ENCODE peak calls at places on chromosomes 5 and 9, in nine cellular contexts. B, E, O, N, T, K, X, G and F are unnamed samples.

GRCh38 chr9:114285166-114285867 is 37.6 kb upstream of the ORM1 start:
- DNase-seq in B (no peak), E (peak), O (peak), N (no peak), T (peak), K (no peak), X (no peak), G (no peak), F (peak)

GRCh38 chr5:103499236-103499635 is 63.4 kb downstream of the NUDT12 start:
- DNase-seq in B (no peak), E (no peak), O (no peak), N (no peak), T (no peak), K (no peak), X (no peak), G (no peak), F (no peak)

GRCh38 chr5:103041071-103041676 is 78.8 kb downstream of the GIN1 start:
- DNase-seq in B (no peak), E (peak), O (no peak), N (peak), T (peak), K (no peak), X (no peak), G (no peak), F (no peak)

GRCh38 chr5:132825824-132826391 is 4.5 kb downstream of the SHROOM1 start:
- DNase-seq in B (no peak), E (no peak), O (no peak), N (no peak), T (no peak), K (no peak), X (no peak), G (no peak), F (no peak)

GRCh38 chr5:74272019-74272775 is 368.3 kb downstream of the ENC1 start:
- DNase-seq in B (no peak), E (peak), O (no peak), N (no peak), T (peak), K (no peak), X (no peak), G (no peak), F (no peak)

GRCh38 chr5:67725591-67725990 is 490.0 kb upstream of the PIK3R1 start:
- DNase-seq in B (no peak), E (no peak), O (no peak), N (no peak), T (no peak), K (no peak), X (no peak), G (no peak), F (no peak)

GRCh38 chr5:54309751-54310432 is 481 bp downstream of the ARL15 start:
- DNase-seq in B (peak), E (peak), O (peak), N (no peak), T (no peak), K (no peak), X (peak), G (peak), F (peak)

GRCh38 chr5:95725071-95725820 is 5.9 kb upstream of the RHOBTB3 start:
- DNase-seq in B (no peak), E (peak), O (no peak), N (no peak), T (peak), K (no peak), X (no peak), G (no peak), F (no peak)

GRCh38 chr9:31837211-31837610 is 547.2 kb upstream of the ACO1 start:
- DNase-seq in B (no peak), E (no peak), O (no peak), N (no peak), T (no peak), K (no peak), X (no peak), G (no peak), F (no peak)

GRCh38 chr5:40605295-40605958 is 74.3 kb upstream of the PTGER4 start:
- DNase-seq in B (no peak), E (no peak), O (no peak), N (no peak), T (peak), K (no peak), X (no peak), G (peak), F (no peak)

GRCh38 chr9:2596003-2596402 is 25.6 kb upstream of the VLDLR start:
- DNase-seq in B (no peak), E (no peak), O (no peak), N (no peak), T (no peak), K (no peak), X (no peak), G (no peak), F (no peak)

GRCh38 chr5:41869739-41870620 is at the start of gene OXCT1:
- DNase-seq in B (peak), E (peak), O (peak), N (peak), T (peak), K (peak), X (peak), G (peak), F (peak)

GRCh38 chr5:181233436-181234115 is 10.1 kb downstream of the RACK1 start:
- DNase-seq in B (no peak), E (no peak), O (no peak), N (no peak), T (no peak), K (no peak), X (no peak), G (no peak), F (no peak)

GRCh38 chr9:4489919-4490704 is at the start of gene SLC1A1:
- DNase-seq in B (no peak), E (peak), O (peak), N (no peak), T (peak), K (peak), X (peak), G (no peak), F (peak)

GRCh38 chr5:138463335-138464017 is 1.8 kb upstream of the EGR1 start:
- DNase-seq in B (no peak), E (peak), O (no peak), N (no peak), T (peak), K (no peak), X (no peak), G (no peak), F (no peak)

GRCh38 chr5:168073991-168074800 is 217.2 kb upstream of the WWC1 start:
- DNase-seq in B (no peak), E (peak), O (no peak), N (peak), T (peak), K (no peak), X (no peak), G (no peak), F (no peak)

GRCh38 chr9:5510991-5511390 is 660 bp downstream of the PDCD1LG2 start:
- DNase-seq in B (no peak), E (peak), O (no peak), N (no peak), T (peak), K (no peak), X (no peak), G (no peak), F (no peak)

GRCh38 chr9:2055203-2055658 is 40.1 kb downstream of the SMARCA2 start:
- DNase-seq in B (no peak), E (peak), O (no peak), N (no peak), T (peak), K (no peak), X (no peak), G (no peak), F (no peak)

GRCh38 chr9:86322973-86323644 is 31.1 kb downstream of the TUT7 start:
- DNase-seq in B (no peak), E (peak), O (no peak), N (no peak), T (peak), K (no peak), X (no peak), G (no peak), F (no peak)

GRCh38 chr5:143261748-143262392 is 141.6 kb downstream of the NR3C1 start:
- DNase-seq in B (no peak), E (peak), O (no peak), N (no peak), T (peak), K (peak), X (no peak), G (no peak), F (no peak)

GRCh38 chr5:131416729-131417128 is 152.9 kb downstream of the CDC42SE2 start:
- DNase-seq in B (no peak), E (no peak), O (no peak), N (no peak), T (no peak), K (no peak), X (no peak), G (no peak), F (no peak)

GRCh38 chr5:40406426-40407211 is 273.1 kb upstream of the PTGER4 start:
- DNase-seq in B (no peak), E (no peak), O (no peak), N (no peak), T (no peak), K (no peak), X (no peak), G (no peak), F (no peak)

GRCh38 chr9:26939934-26940711 is 6.9 kb downstream of the PLAA start:
- DNase-seq in B (no peak), E (no peak), O (no peak), N (no peak), T (no peak), K (no peak), X (no peak), G (no peak), F (no peak)

GRCh38 chr9:137240321-137240840 is 706 bp upstream of the TUBB4B start:
- DNase-seq in B (peak), E (peak), O (peak), N (no peak), T (peak), K (no peak), X (peak), G (peak), F (peak)

GRCh38 chr5:176675676-176676360 is 28.5 kb downstream of the TSPAN17 start:
- DNase-seq in B (no peak), E (peak), O (no peak), N (no peak), T (peak), K (no peak), X (no peak), G (no peak), F (no peak)

GRCh38 chr5:14036514-14036913 is 92.0 kb upstream of the DNAH5 start:
- DNase-seq in B (no peak), E (peak), O (no peak), N (no peak), T (peak), K (no peak), X (no peak), G (no peak), F (no peak)

GRCh38 chr9:138112090-138112748 is 234.6 kb downstream of the CACNA1B start:
- DNase-seq in B (no peak), E (no peak), O (no peak), N (no peak), T (no peak), K (no peak), X (no peak), G (no peak), F (no peak)

GRCh38 chr9:82466616-82467251 is 478.2 kb downstream of the SPATA31D1 start:
- DNase-seq in B (no peak), E (peak), O (peak), N (no peak), T (peak), K (no peak), X (no peak), G (no peak), F (peak)

GRCh38 chr9:122402403-122403268 is 31.8 kb downstream of the PTGS1 start:
- DNase-seq in B (no peak), E (peak), O (no peak), N (no peak), T (peak), K (peak), X (no peak), G (no peak), F (no peak)

GRCh38 chr9:86176468-86176867 is 77.1 kb upstream of the GOLM1 start:
- DNase-seq in B (no peak), E (no peak), O (no peak), N (no peak), T (no peak), K (no peak), X (no peak), G (no peak), F (no peak)

GRCh38 chr5:39730011-39730410 is 305.2 kb upstream of the DAB2 start:
- DNase-seq in B (no peak), E (no peak), O (no peak), N (no peak), T (no peak), K (no peak), X (no peak), G (no peak), F (no peak)

GRCh38 chr9:98317134-98317857 is 61.8 kb upstream of the TBC1D2 start:
- DNase-seq in B (no peak), E (peak), O (no peak), N (no peak), T (peak), K (no peak), X (no peak), G (no peak), F (no peak)

GRCh38 chr9:134444040-134444315 is 117.7 kb downstream of the RXRA start:
- DNase-seq in B (no peak), E (no peak), O (no peak), N (no peak), T (no peak), K (no peak), X (no peak), G (no peak), F (no peak)

GRCh38 chr5:93603191-93603590 is 20.2 kb downstream of the NR2F1 start:
- DNase-seq in B (no peak), E (no peak), O (no peak), N (no peak), T (no peak), K (no peak), X (no peak), G (no peak), F (no peak)

GRCh38 chr9:72315089-72315509 is 49.9 kb downstream of the ZFAND5 start:
- DNase-seq in B (no peak), E (peak), O (peak), N (no peak), T (peak), K (no peak), X (no peak), G (no peak), F (peak)
- H3K4me3 ChIP-seq in B (no peak), E (peak), O (peak), N (peak), T (peak), K (no peak), X (no peak), G (no peak), F (peak)

GRCh38 chr9:21996858-21997257 is 2.3 kb downstream of the CDKN2B-AS1 start:
- DNase-seq in B (no peak), E (no peak), O (no peak), N (no peak), T (no peak), K (no peak), X (no peak), G (no peak), F (no peak)

GRCh38 chr9:21997480-21997879 is 2.9 kb downstream of the CDKN2B-AS1 start:
- DNase-seq in B (no peak), E (no peak), O (no peak), N (no peak), T (no peak), K (no peak), X (no peak), G (no peak), F (no peak)

GRCh38 chr9:21995652-21996275 is 1.2 kb downstream of the CDKN2B-AS1 start:
- DNase-seq in B (peak), E (peak), O (peak), N (no peak), T (peak), K (no peak), X (no peak), G (peak), F (peak)

GRCh38 chr9:21994996-21995651 is 533 bp downstream of the CDKN2B-AS1 start:
- DNase-seq in B (peak), E (peak), O (peak), N (no peak), T (peak), K (no peak), X (peak), G (peak), F (peak)

GRCh38 chr9:21996438-21996837 is 1.8 kb downstream of the CDKN2B-AS1 start:
- DNase-seq in B (no peak), E (no peak), O (no peak), N (no peak), T (no peak), K (no peak), X (no peak), G (no peak), F (no peak)
- H3K4me3 ChIP-seq in B (no peak), E (no peak), O (no peak), N (peak), T (no peak), K (peak), X (no peak), G (no peak), F (no peak)

GRCh38 chr5:115844321-115844817 is 2.6 kb downstream of the AP3S1 start:
- DNase-seq in B (no peak), E (peak), O (no peak), N (no peak), T (peak), K (no peak), X (no peak), G (no peak), F (no peak)

GRCh38 chr5:115842089-115842881 is 550 bp downstream of the AP3S1 start:
- DNase-seq in B (peak), E (peak), O (peak), N (no peak), T (peak), K (peak), X (no peak), G (no peak), F (no peak)

GRCh38 chr5:115841382-115842088 is at the start of the genes AP3S1 and ATG12:
- DNase-seq in B (peak), E (peak), O (peak), N (peak), T (peak), K (peak), X (peak), G (peak), F (peak)

GRCh38 chr5:115843444-115844130 is 1.9 kb downstream of the AP3S1 start:
- DNase-seq in B (no peak), E (peak), O (peak), N (no peak), T (no peak), K (no peak), X (no peak), G (no peak), F (no peak)

GRCh38 chr5:115842952-115843351 is 1.2 kb downstream of the AP3S1 start:
- DNase-seq in B (no peak), E (peak), O (no peak), N (no peak), T (no peak), K (no peak), X (no peak), G (no peak), F (no peak)
- H3K4me3 ChIP-seq in B (peak), E (peak), O (peak), N (peak), T (peak), K (peak), X (peak), G (peak), F (peak)

GRCh38 chr5:10567781-10568321 is 4.0 kb downstream of the ANKRD33B start:
- DNase-seq in B (no peak), E (peak), O (no peak), N (no peak), T (peak), K (no peak), X (no peak), G (no peak), F (no peak)

GRCh38 chr5:10565785-10566506 is 2.1 kb downstream of the ANKRD33B start:
- DNase-seq in B (no peak), E (peak), O (no peak), N (no peak), T (peak), K (no peak), X (no peak), G (no peak), F (peak)

GRCh38 chr5:10567181-10567591 is 3.3 kb downstream of the ANKRD33B start:
- DNase-seq in B (no peak), E (no peak), O (no peak), N (no peak), T (no peak), K (no peak), X (no peak), G (no peak), F (no peak)

GRCh38 chr5:10564838-10565784 is 1.2 kb downstream of the ANKRD33B start:
- DNase-seq in B (no peak), E (peak), O (no peak), N (no peak), T (no peak), K (no peak), X (no peak), G (no peak), F (no peak)

GRCh38 chr5:10566556-10567068 is 2.7 kb downstream of the ANKRD33B start:
- DNase-seq in B (no peak), E (no peak), O (no peak), N (no peak), T (no peak), K (no peak), X (no peak), G (no peak), F (no peak)
- H3K4me3 ChIP-seq in B (no peak), E (peak), O (no peak), N (no peak), T (peak), K (peak), X (no peak), G (no peak), F (peak)